ENCODE peak calls at places on chromosome 4, in four cellular contexts. X is HFFc6, P is cardiac fibroblast, F is upper lobe of right lung. I is an unnamed sample.

GRCh38 chr4:147019061-147019460 is 73.4 kb upstream of the TTC29 start:
- DNase-seq in X (peak), P (peak), F (peak), I (peak)

GRCh38 chr4:175961604-175962003 is 104.0 kb upstream of the WDR17 start:
- DNase-seq in F (no peak), P (no peak), X (no peak), I (no peak)

GRCh38 chr4:72899214-72899613 is 170.3 kb downstream of the COX18 start:
- DNase-seq in F (no peak), P (no peak), X (no peak), I (no peak)

GRCh38 chr4:147247577-147247976 is 233.3 kb upstream of the EDNRA start:
- DNase-seq in P (no peak), F (no peak), X (no peak), I (no peak)

GRCh38 chr4:19051751-19052296 is 1030.3 kb upstream of the LCORL start:
- DNase-seq in F (no peak), P (no peak), X (peak), I (no peak)

GRCh38 chr4:80243274-80244018 is 23.0 kb upstream of the FGF5 start:
- DNase-seq in F (no peak), X (no peak), P (no peak), I (no peak)

GRCh38 chr4:177339794-177340374 is 30.2 kb downstream of the NEIL3 start:
- DNase-seq in F (no peak), X (peak), P (peak), I (peak)

GRCh38 chr4:161990721-161991120 is 173.1 kb downstream of the FSTL5 start:
- DNase-seq in F (no peak), P (no peak), X (no peak), I (no peak)

GRCh38 chr4:175127314-175127713 is 209.2 kb downstream of the ADAM29 start:
- DNase-seq in P (peak), F (no peak), X (no peak), I (no peak)

GRCh38 chr4:181670506-181670905 is 572.7 kb upstream of the TENM3 start:
- DNase-seq in X (no peak), P (no peak), F (no peak), I (no peak)

GRCh38 chr4:37737456-37737855 is 51.3 kb upstream of the RELL1 start:
- DNase-seq in P (peak), X (peak), F (no peak), I (no peak)

GRCh38 chr4:98394134-98394533 is 132.9 kb downstream of the RAP1GDS1 start:
- DNase-seq in P (peak), X (no peak), F (no peak), I (no peak)

GRCh38 chr4:52292245-52292644 is 241.1 kb downstream of the SPATA18 start:
- DNase-seq in P (no peak), X (no peak), F (no peak), I (no peak)
- TF ChIP-seq CTCF in P (no peak), X (no peak), F (no peak), I (no peak)

GRCh38 chr4:114180481-114180880 is 201.0 kb upstream of the ARSJ start:
- DNase-seq in X (peak), F (no peak), P (peak), I (peak)
- TF ChIP-seq CTCF in X (peak), F (peak), P (peak), I (peak)

GRCh38 chr4:3199661-3200422 is 49.1 kb upstream of the MSANTD1 start:
- DNase-seq in F (no peak), P (no peak), X (no peak), I (peak)
- TF ChIP-seq CTCF in F (no peak), P (no peak), X (no peak), I (peak)

DNA sequence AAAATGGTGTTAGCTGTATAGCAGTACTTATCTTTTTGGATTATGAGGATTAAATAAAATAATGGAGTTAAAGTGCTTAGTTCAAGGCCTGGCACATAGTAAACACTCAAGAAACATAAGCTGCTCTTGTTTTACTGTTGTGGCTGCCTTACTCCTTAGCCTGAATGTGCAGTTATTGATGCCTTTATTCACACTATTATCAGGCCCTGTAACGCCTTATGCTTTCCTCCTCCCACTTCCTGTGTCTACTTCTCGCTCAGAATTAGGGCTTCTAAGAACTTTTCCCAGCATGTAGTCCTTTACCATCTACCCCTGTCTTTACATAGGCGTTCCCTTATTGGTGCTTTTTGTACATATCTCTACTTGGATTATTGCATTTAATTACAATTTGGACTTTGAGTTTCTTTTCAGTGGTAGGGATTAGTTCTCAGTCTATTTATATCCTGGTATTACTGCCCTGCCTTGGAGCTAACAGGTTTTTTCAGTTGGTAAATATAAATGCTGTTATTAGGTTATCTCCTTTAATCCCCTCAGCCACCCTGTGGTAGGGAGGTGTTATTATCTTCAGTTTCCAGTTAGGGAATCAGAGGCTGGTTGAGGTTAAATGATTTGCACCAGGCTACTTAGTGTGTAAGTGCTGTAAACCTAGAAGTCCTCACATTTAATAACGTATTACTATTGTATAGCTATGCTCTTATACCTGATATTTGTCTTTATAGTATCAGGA is 83.9 kb downstream of the RBPJ start:
- DNase-seq in P (no peak), X (no peak), F (no peak), I (no peak)
- TF ChIP-seq CTCF in P (no peak), X (peak), F (no peak), I (no peak)

GRCh38 chr4:16118090-16118489 is 34.3 kb upstream of the PROM1 start:
- DNase-seq in X (no peak), F (no peak), P (no peak), I (no peak)

GRCh38 chr4:16116019-16116418 is 32.2 kb upstream of the PROM1 start:
- DNase-seq in F (no peak), X (no peak), P (no peak), I (no peak)

GRCh38 chr4:16116493-16116990 is 32.7 kb upstream of the PROM1 start:
- DNase-seq in X (no peak), P (no peak), F (no peak), I (no peak)

GRCh38 chr4:16114546-16114945 is 30.7 kb upstream of the PROM1 start:
- DNase-seq in X (no peak), P (no peak), F (no peak), I (no peak)

DNA sequence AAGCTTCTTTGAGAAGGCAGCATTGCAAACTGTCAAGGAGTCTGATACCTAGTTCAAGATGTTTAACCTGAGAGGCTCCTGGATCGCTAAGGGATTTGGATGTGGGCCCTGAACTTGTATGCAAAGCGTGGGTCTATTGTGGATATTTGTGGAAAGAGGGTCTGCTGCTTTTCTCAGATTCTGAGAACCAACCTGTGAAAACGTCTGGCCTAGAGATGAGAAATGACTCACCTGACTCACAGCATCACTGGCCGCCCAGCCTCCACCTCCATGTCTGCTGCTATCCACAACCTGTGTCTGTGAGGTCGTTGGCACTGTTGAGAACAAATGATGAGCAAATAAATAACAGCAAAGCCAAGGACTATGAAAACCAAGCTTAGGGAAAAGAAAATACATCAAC is 33.3 kb upstream of the PROM1 start:
- DNase-seq in P (no peak), X (no peak), F (no peak), I (no peak)
- TF ChIP-seq CTCF in P (no peak), X (no peak), F (no peak), I (no peak)

DNA sequence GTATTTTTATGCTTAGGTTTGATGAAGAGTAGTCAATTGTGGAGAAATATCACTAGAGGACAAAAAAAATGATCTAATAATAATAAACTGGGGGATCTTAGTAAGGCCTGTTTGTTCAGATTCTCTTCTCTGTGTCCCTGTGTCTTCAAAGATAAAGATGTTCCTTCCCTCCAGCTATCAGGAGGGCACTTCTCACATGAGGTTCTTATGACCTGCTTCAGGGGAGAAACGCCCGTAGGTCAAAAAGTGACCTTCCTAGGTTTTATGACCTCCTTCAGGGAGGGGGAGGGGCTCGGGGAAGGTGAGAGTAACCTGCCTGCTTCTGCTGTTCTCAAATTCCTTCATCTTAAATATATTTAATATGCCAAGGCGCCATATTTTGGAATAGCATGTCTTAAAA is 89.2 kb upstream of the JADE1 start:
- DNase-seq in X (no peak), P (no peak), F (no peak), I (no peak)
- TF ChIP-seq CTCF in X (no peak), P (no peak), F (no peak), I (no peak)

GRCh38 chr4:132564920-132565319 is 584.2 kb upstream of the PCDH10 start:
- DNase-seq in X (no peak), P (no peak), F (no peak), I (no peak)
- TF ChIP-seq CTCF in X (no peak), P (no peak), F (no peak), I (no peak)

DNA sequence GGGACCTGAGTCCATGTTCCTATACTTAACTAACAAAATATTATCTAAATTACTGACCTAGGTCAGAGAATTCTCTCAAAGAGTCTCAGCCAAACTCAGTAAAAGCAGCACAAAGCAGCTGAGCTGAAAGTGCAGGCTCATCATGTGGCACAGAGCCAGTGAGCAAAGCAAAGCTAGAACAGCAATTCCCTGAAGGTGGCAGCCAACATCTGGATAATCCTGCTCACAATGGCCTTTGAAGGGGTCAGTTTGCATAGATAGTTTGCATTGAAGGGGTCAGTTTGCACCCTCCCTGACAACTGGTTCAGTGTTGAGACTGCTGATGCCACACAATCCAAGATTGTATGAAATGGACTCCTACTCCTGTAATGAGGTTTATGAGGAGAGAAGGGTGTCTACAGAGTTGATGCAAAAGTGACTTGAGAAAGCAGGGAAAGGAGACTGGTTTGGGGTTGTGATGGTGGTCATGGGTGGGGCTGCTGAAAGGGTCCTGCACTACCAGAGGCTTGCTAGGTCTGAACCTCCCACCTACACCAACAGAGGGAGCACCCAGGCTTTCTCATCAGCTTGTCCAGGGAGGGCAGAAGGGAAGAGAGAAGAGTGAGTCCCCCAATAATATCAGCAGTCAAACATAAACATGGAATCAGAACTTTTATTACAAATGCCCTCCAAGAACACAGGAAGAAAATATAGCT is 39.7 kb downstream of the TRIM61 start:
- DNase-seq in X (no peak), F (no peak), P (peak), I (no peak)
- TF ChIP-seq CTCF in X (no peak), F (no peak), P (peak), I (no peak)

DNA sequence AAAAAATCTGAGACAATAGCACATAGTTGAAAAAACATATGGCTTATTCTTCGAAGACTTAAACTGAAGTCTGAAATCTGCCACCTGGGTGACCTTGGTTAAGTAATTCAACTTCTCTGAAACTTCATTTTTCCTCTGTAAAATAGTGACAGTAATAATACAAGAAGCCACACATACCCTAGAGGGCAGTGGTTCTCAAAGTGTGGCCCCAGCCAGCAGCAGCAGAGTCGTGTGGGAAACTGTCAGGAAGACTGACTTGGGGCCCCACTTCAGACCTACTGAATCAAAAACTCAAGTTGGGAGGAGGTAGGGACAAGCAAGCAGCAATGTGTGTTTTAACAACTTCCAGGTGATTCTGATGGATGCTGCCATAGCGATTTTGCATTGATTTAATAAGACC is 249.9 kb downstream of the HNRNPD start:
- DNase-seq in X (no peak), F (no peak), P (no peak), I (no peak)
- TF ChIP-seq CTCF in X (no peak), F (no peak), P (no peak), I (no peak)

I was measured in AG09319.